ENCODE peak calls at places on chromosomes 13 and 19, in four cellular contexts. E, J, C and Z are unnamed samples.

GRCh38 chr19:16821081-16821480 is 8.1 kb upstream of the SIN3B start:
- DNase-seq in E (no peak), J (no peak), C (no peak), Z (peak)

GRCh38 chr19:1407662-1408299 is 395 bp downstream of the DAZAP1 start:
- DNase-seq in E (no peak), J (no peak), C (no peak), Z (peak)

GRCh38 chr19:8580710-8581281 is 3.6 kb upstream of the MYO1F start:
- DNase-seq in E (peak), J (peak), C (peak), Z (peak)

GRCh38 chr19:54172764-54173699 is at the start of gene TMC4:
- DNase-seq in E (peak), J (no peak), C (no peak), Z (peak)

GRCh38 chr19:5718579-5719273 is 1.2 kb downstream of the LONP1 start:
- DNase-seq in E (no peak), J (peak), C (peak), Z (peak)

GRCh38 chr19:34432797-34433196 is 4.6 kb downstream of the UBA2 start:
- DNase-seq in E (no peak), J (no peak), C (no peak), Z (no peak)

GRCh38 chr13:51785592-51786424 is 18.2 kb downstream of the DHRS12 start:
- DNase-seq in E (peak), J (peak), C (peak), Z (no peak)

GRCh38 chr19:18895038-18895827 is 725 bp downstream of the CERS1 start:
- DNase-seq in E (peak), J (peak), C (no peak), Z (peak)

GRCh38 chr13:33119886-33120543 is 103.8 kb downstream of the KL start:
- DNase-seq in E (no peak), J (peak), C (peak), Z (peak)

GRCh38 chr13:98052412-98052811 is 90.5 kb upstream of the FARP1 start:
- DNase-seq in E (no peak), J (no peak), C (no peak), Z (no peak)

GRCh38 chr13:74070065-74070464 is 64.1 kb downstream of the KLF12 start:
- DNase-seq in E (no peak), J (no peak), C (no peak), Z (no peak)

GRCh38 chr19:15562861-15563260 is 52.2 kb upstream of the CYP4F8 start:
- DNase-seq in E (peak), J (no peak), C (peak), Z (peak)

GRCh38 chr13:41311607-41312500 is 787 bp downstream of the NAA16 start:
- DNase-seq in E (peak), J (peak), C (peak), Z (no peak)
- TF ChIP-seq CTCF in E (no peak), J (no peak), C (no peak), Z (no peak)

DNA sequence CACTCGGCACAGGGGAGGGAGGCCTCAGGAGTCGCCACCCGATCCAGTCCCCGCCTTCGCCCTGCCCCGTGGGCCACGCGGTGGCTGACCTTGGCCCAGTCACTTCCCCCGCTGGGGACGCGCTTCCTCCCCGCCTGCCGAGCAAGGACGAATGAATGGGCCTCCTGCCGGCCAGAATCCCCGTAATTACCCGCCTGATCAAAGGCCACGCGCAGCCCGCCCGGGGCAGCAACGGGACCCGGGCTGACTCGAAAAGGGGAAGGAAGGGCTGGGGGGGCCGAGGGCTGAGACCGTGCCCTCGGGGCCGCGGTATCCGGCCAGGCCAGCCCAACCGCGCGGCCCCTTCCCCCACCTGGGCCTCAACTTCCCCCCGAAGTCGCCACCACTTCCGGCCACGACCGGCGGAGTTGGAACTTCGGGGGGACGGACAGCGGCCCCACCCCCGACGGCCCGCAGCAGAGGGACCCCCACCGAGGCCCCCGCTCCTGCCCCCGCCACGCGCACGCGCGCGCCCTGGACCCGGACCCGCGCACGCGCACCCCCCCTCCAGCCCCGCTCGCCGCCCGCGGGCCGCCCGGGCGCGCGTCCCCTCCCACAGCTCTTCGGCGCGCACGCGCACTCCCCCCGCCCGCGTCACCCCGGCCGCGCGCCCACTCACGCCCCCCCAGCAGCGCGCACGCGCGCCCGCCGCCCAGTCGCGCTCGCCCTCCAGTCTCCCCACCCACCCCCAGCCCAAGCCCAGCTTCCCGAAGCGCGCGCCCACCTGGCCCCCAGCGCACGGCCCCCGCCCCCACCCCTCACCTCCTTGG is 520 bp downstream of the ZNF787 start:
- DNase-seq in E (peak), J (peak), C (peak), Z (peak)
- TF ChIP-seq CTCF in E (peak), J (no peak), C (peak), Z (peak)

DNA sequence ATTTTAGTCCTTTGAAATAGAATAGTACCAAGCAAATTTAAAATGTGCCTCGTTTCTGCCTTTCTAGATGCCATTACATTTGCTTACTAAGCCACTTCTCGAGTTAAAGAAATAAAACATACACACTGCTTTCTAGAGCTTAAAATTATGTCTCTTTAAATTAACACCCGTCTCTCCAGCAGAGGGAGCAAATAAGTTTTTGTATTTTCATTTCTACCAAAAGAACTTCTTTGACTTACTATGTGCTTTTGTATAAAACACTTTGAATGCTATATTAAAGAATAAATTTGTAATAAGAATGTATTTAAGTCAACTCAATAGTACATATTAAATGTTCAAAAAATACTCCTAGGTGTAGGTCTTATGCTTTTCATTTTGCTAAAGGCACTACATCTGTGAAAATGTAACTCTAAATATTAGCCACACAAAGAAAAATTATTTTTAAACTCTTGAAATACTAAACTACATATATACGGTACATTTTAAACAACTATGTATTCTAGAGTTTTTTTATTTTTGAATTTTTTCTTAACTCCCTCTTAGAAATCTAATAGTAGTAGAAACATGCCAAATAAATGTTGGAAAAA is 269.3 kb upstream of the MIR17HG start:
- DNase-seq in E (no peak), J (peak), C (no peak), Z (no peak)
- TF ChIP-seq CTCF in E (no peak), J (no peak), C (no peak), Z (peak)

DNA sequence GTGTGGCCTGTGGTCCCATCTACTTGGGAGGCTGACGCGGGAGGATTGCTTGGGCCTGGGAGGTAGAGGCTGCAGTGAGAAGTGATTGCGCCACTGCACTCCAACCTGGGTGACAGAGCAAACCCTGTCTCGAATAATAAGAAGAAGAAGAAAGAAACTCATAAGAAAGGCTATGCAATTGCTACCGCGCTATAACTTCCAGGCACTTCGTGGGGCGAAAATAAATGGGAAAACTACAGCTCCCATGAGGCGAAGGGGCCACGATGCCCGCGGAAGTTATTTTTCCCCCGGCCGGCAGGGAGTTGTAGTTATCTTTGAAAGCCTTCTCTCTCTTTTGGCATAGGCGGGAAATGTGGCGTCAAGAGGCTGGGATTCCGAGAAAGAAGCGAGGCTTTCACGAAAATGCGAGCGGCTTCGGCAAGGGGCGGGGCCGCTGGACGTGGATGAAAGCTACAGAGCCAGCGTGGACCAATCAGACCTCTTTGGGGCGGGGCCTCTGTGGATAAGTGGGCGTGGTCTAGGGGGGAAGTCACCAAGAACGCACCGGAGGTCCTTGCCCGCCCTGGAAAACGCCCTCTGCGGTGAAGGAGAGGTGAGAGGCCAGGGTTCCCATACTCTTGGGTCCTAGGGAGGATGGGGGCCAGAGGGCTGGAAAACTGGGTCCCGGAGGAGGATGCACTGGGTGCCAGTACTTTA is at the start of gene NUCB1:
- DNase-seq in E (peak), J (peak), C (peak), Z (peak)
- TF ChIP-seq CTCF in E (peak), J (peak), C (peak), Z (no peak)

GRCh38 chr19:57887195-57887941 is 1.5 kb downstream of the ZNF814 start:
- DNase-seq in E (no peak), J (peak), C (no peak), Z (no peak)
- TF ChIP-seq CTCF in E (no peak), J (no peak), C (no peak), Z (no peak)

DNA sequence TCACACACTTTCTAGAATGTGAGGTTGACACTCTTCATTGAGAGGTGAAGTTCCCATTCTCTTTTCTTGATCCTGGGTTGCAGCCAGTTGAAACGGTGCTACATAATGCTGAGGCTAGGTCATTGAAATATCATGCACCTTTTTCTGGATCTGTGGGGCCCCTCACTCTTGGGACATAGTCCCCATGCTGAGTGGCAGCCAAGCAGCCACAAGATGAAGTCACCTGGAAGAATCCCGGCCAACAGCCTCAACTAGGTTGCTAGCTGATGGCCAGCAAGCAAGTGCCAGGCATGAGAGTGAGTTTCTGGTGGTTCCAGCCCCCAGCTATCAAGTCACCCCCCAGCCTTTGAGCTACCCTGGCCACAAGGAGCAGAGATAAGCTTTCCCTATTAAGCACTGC is 148.5 kb upstream of the TSHZ3 start:
- DNase-seq in E (no peak), J (no peak), C (no peak), Z (no peak)
- TF ChIP-seq CTCF in E (no peak), J (no peak), C (no peak), Z (no peak)

GRCh38 chr19:46412034-46412982 is 1.1 kb downstream of the CCDC8 start:
- DNase-seq in E (peak), J (no peak), C (no peak), Z (no peak)
- TF ChIP-seq CTCF in E (no peak), J (no peak), C (no peak), Z (no peak)

DNA sequence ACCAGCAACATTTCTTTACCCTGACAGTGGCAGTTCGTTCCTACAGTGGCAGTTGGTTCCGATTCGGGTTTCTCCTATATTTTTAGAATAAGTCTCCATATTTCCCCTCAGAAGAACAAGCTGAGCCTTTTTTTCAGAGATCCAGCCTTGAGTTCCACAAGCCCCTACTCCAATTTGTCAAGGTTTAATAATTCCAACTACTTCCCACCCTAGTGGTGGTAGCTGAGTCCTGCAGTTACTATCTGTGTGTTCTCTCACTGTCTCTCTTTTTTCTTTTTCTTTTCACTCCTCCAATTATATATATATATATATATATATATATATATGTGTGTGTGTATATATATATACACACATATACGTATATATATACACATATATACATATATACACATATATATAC is 1347.3 kb downstream of the PCDH9 start:
- DNase-seq in E (no peak), J (no peak), C (no peak), Z (no peak)
- TF ChIP-seq CTCF in E (no peak), J (no peak), C (no peak), Z (no peak)

DNA sequence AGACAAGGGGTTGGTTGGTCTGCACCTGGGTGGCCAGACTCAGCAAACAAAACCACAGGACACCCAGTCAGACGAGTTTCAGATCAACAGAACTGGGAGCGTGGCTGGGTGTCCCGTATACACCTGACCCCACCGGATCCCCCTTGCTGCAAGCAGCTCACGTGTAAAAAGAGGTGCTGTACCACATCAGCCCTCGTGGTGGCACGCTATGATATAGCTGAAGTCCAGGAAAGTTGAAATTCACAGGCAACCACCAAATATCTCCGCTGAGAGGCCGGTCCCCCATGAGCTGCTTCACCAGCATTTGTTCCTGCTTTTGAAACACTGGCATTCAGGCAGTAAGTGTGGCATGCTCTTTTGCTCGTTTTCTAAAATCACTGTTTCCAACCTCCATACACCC is 92.3 kb downstream of the TUBA3C start:
- DNase-seq in E (peak), J (no peak), C (no peak), Z (peak)
- TF ChIP-seq CTCF in E (no peak), J (no peak), C (no peak), Z (peak)